ENCODE peak calls at places on chromosomes 11 and 22, in ten cellular contexts. C is Peyer's patch, L is brain microvascular endothelial cell, Y is GM12865, V is kidney, Z is glutamatergic neuron, A is astrocyte of the spinal cord, I is PC-3, P is AG04449, O is B cell. H is an unnamed sample.

GRCh38 chr22:45482169-45482568 is 20.5 kb upstream of the FBLN1 start:
- DNase-seq in C (no peak), L (no peak), Y (no peak), V (no peak), Z (peak), A (no peak), I (no peak), P (no peak), O (no peak), H (no peak)

GRCh38 chr11:61195016-61195695 is 8.2 kb upstream of the PGA3 start:
- DNase-seq in C (no peak), L (no peak), Y (no peak), V (no peak), Z (no peak), A (no peak), I (no peak), P (no peak), O (no peak), H (no peak)

GRCh38 chr11:116371146-116371545 is 401.6 kb downstream of the BUD13 start:
- DNase-seq in C (no peak), L (no peak), Y (no peak), V (no peak), Z (no peak), A (no peak), I (no peak), P (no peak), O (no peak), H (no peak)

GRCh38 chr11:62909107-62909894 is 11.9 kb downstream of the CHRM1 start:
- DNase-seq in C (peak), L (peak), Y (peak), V (peak), Z (peak), A (peak), I (peak), P (no peak), O (no peak), H (peak)

GRCh38 chr22:46010177-46010867 is 33.4 kb upstream of the WNT7B start:
- DNase-seq in C (no peak), L (no peak), Y (no peak), V (peak), Z (no peak), A (peak), I (peak), P (no peak), O (no peak), H (no peak)

GRCh38 chr11:121479355-121479754 is 26.6 kb upstream of the SORL1-AS1 start:
- DNase-seq in C (no peak), L (no peak), Y (no peak), V (no peak), Z (no peak), A (no peak), I (no peak), P (no peak), O (no peak), H (peak)

GRCh38 chr11:10898763-10899541 is 41.1 kb upstream of the ZBED5 start:
- DNase-seq in C (no peak), L (no peak), Y (no peak), V (no peak), Z (no peak), A (no peak), I (no peak), P (no peak), O (no peak), H (no peak)

GRCh38 chr11:11320820-11321219 is 32.2 kb downstream of the CSNK2A3 start:
- DNase-seq in C (no peak), L (no peak), Y (no peak), V (no peak), Z (no peak), A (no peak), I (no peak), P (no peak), O (no peak), H (no peak)

GRCh38 chr22:41822289-41823057 is 10.4 kb upstream of the SREBF2 start:
- DNase-seq in C (no peak), L (peak), Y (peak), V (no peak), Z (no peak), A (peak), I (peak), P (no peak), O (peak), H (no peak)
- TF ChIP-seq CTCF in C (peak), L (peak), Y (peak), V (peak), Z (peak), A (peak), I (peak), P (peak), O (peak), H (peak)

DNA sequence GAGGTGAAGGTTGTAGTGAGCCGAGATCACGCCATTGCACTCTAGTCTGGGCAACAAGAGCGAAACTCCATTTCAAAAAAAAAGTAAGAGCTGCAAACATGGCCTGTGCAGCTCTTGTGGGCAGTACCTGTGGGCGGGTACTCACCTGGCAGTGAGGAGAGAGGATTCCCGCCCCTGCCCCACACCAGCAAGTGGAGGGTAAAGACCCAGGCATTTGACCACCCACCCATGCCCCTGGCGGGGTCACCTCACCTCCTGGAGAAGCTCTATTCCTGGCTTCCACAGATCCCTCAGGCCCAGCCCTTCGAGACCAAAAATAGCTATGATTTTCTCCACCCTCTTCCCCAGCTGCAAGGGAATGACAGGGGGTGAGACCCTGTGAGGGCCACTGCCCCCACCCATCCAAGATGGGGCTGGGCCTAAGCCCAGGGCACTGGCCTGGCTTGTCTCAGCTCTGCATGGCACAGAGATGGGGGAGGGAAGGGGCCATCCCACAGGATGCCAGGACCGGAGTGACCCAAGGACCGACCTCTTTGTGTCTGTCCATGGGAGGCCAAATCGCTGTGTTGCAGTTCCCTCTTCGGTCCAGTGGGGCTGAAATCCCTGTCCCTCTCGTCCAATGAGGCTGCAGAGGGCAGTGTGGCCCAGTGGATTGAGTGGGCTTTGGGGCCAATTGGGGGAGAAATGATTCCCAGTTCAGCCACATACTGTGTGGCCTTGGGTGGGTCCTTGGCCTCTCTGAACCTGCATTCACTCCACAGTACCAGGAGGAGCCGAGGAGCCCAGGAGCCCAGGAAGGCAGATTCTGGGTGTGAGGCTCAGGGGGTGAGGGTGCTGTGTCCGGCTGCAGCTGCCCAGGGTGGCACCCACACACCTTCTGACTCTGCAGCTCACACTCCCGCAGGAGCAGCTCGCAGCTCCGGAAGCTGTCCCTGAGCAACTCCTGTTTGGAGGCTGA is 14.6 kb downstream of the SEC14L6 start:
- DNase-seq in C (no peak), L (no peak), Y (no peak), V (no peak), Z (no peak), A (no peak), I (no peak), P (no peak), O (no peak), H (no peak)
- TF ChIP-seq CTCF in C (peak), L (peak), Y (no peak), V (no peak), Z (no peak), A (peak), I (no peak), P (no peak), O (no peak), H (no peak)

DNA sequence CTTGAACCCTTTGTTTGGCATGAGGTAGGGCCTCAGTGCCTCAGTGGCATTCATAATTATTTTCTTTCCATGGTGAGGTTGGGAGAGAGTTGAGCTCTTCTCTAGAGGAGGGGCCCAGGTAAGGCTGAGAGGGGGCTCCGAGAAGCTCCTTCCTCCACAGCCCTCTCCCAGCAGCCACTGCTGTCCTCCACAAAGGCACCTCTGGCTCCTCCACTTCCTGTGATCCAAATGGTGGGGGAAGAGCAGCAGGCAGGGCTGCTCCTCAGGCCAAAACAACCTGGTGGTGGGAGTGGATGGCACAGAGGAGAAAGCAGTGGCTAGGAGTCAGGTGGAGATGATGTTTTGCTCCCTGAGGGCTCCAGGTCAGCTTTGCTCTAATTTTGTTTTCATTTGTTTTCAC is 13.3 kb downstream of the ROBO4 start:
- DNase-seq in C (no peak), L (no peak), Y (no peak), V (no peak), Z (no peak), A (no peak), I (no peak), P (no peak), O (no peak), H (no peak)
- TF ChIP-seq CTCF in C (no peak), L (no peak), Y (no peak), V (no peak), Z (no peak), A (no peak), I (no peak), P (no peak), O (no peak), H (no peak)

DNA sequence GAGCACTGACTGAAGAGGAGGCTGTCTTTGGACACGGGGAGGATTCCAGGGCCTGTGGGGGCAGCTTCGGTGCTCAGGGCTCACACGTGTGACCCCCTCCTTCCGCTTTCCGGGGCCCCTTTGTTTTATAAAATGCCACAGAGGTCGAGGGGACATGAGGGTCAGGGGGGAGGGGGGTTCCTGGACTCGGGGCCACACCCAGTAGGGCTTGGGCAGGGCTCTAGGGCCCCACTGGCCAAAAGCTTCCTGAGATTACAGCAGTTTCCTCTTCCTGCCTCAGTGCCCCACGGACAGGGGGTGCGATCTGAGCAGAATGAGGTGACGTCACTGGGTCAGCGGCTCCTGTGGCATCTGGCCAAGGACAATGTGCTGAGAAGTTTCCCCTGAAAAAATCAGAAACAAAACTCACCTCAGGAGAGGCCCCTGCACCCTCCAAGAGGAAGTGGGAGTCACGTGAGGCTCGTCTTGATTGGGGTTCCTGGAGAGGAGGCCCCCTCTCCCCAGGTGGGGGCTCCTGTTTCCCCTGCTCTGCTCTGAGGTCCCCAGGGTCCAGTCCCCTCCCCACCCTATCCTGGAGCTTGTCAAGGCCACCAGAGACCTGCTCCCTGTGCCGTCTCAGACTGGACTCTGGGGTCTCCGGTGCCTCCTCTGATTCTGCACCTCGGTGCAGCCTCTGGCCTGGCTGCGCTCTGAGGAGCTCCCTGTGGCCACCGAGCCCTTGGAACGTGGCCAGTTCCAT is 6.4 kb upstream of the IFITM3 start:
- DNase-seq in C (peak), L (peak), Y (peak), V (peak), Z (no peak), A (peak), I (no peak), P (no peak), O (peak), H (no peak)
- TF ChIP-seq CTCF in C (no peak), L (no peak), Y (no peak), V (no peak), Z (no peak), A (no peak), I (no peak), P (no peak), O (no peak), H (no peak)

GRCh38 chr11:27124514-27125264 is 84.1 kb downstream of the BBOX1 start:
- DNase-seq in C (no peak), L (no peak), Y (no peak), V (no peak), Z (no peak), A (peak), I (no peak), P (no peak), O (no peak), H (no peak)
- TF ChIP-seq CTCF in C (no peak), L (no peak), Y (no peak), V (peak), Z (no peak), A (peak), I (peak), P (no peak), O (no peak), H (no peak)

GRCh38 chr22:49724893-49725489 is 102.7 kb downstream of the BRD1 start:
- DNase-seq in C (peak), L (peak), Y (peak), V (peak), Z (no peak), A (peak), I (peak), P (no peak), O (peak), H (peak)
- TF ChIP-seq CTCF in C (peak), L (peak), Y (peak), V (peak), Z (no peak), A (peak), I (peak), P (peak), O (peak), H (peak)

GRCh38 chr11:20070459-20070858 is 89.8 kb downstream of the DBX1 start:
- DNase-seq in C (no peak), L (no peak), Y (no peak), V (no peak), Z (no peak), A (peak), I (peak), P (no peak), O (no peak), H (no peak)
- TF ChIP-seq CTCF in C (no peak), L (no peak), Y (no peak), V (no peak), Z (no peak), A (no peak), I (no peak), P (no peak), O (no peak), H (no peak)

GRCh38 chr11:32713496-32713895 is 81.0 kb downstream of the CCDC73 start:
- DNase-seq in C (no peak), L (no peak), Y (no peak), V (no peak), Z (no peak), A (peak), I (peak), P (no peak), O (no peak), H (no peak)
- TF ChIP-seq CTCF in C (no peak), L (peak), Y (peak), V (no peak), Z (no peak), A (peak), I (peak), P (no peak), O (peak), H (peak)

GRCh38 chr11:119691020-119691666 is 37.9 kb downstream of the NECTIN1 start:
- DNase-seq in C (no peak), L (no peak), Y (peak), V (no peak), Z (no peak), A (no peak), I (no peak), P (no peak), O (no peak), H (no peak)
- TF ChIP-seq CTCF in C (no peak), L (peak), Y (peak), V (no peak), Z (peak), A (peak), I (no peak), P (no peak), O (no peak), H (peak)